ENCODE peak calls at places on chromosomes 2 and 18, in five cellular contexts. One of them, this sample, is unnamed.

GRCh38 chr18:58583569-58583968 is 45.3 kb downstream of the ALPK2 start:
- DNase-seq in HTR-8/SVneo: no peak
- DNase-seq in mesendoderm: no peak
- DNase-seq in NCI-H2029: no peak
- DNase-seq in Right ventricle myocardium inferior: no peak
- DNase-seq in this sample: no peak

GRCh38 chr2:84704505-84705244 is 176.2 kb downstream of the TRABD2A start:
- DNase-seq in NCI-H2029: no peak
- DNase-seq in mesendoderm: no peak
- DNase-seq in HTR-8/SVneo: no peak
- DNase-seq in Right ventricle myocardium inferior: no peak
- DNase-seq in this sample: no peak

GRCh38 chr2:54009549-54009948 is 38.8 kb upstream of the PSME4 start:
- DNase-seq in NCI-H2029: no peak
- DNase-seq in mesendoderm: no peak
- DNase-seq in HTR-8/SVneo: no peak
- DNase-seq in Right ventricle myocardium inferior: no peak
- DNase-seq in this sample: no peak

GRCh38 chr18:37946324-37946723 is 380.7 kb upstream of the CELF4 start:
- DNase-seq in NCI-H2029: no peak
- DNase-seq in mesendoderm: no peak
- DNase-seq in HTR-8/SVneo: no peak
- DNase-seq in Right ventricle myocardium inferior: no peak
- DNase-seq in this sample: no peak

GRCh38 chr2:207632575-207633492 is 7.6 kb upstream of the METTL21A start:
- DNase-seq in HTR-8/SVneo: peak
- DNase-seq in mesendoderm: peak
- DNase-seq in NCI-H2029: no peak
- DNase-seq in Right ventricle myocardium inferior: no peak
- DNase-seq in this sample: no peak

GRCh38 chr18:42392416-42392815 is 437.4 kb downstream of the PIK3C3 start:
- DNase-seq in NCI-H2029: no peak
- DNase-seq in Right ventricle myocardium inferior: no peak
- DNase-seq in mesendoderm: no peak
- DNase-seq in HTR-8/SVneo: no peak
- DNase-seq in this sample: no peak

GRCh38 chr2:173149491-173149890 is 73.8 kb downstream of the MAP3K20 start:
- DNase-seq in HTR-8/SVneo: no peak
- DNase-seq in NCI-H2029: no peak
- DNase-seq in mesendoderm: no peak
- DNase-seq in Right ventricle myocardium inferior: no peak
- DNase-seq in this sample: no peak

GRCh38 chr18:5370332-5370731 is 74.8 kb upstream of the ZBTB14 start:
- DNase-seq in Right ventricle myocardium inferior: no peak
- DNase-seq in NCI-H2029: no peak
- DNase-seq in mesendoderm: peak
- DNase-seq in HTR-8/SVneo: no peak
- DNase-seq in this sample: no peak

This sample was measured in HS-27A.